ENCODE peak calls at places on chromosomes 4 and X, in six cellular contexts. T, C, B, S, L and E are unnamed samples.
A peak's percentile ranks its signal among the peaks of the same experiment; 100 is the strongest.

GRCh38 chrX:115584715-115585114 is 23.7 kb downstream of the PLS3 start:
- DNase-seq in L (peak; percentile 51), S (no peak), B (no peak), T (no peak), C (no peak), E (peak; percentile 74)

GRCh38 chr4:42280327-42281095 is 116.8 kb upstream of the SHISA3 start:
- DNase-seq in L (peak; percentile 48), C (peak; percentile 39), S (peak; percentile 35), T (peak; percentile 50), B (peak; percentile 58), E (peak; percentile 63)

GRCh38 chr4:78136109-78137081 is 79.3 kb downstream of the FRAS1 start:
- DNase-seq in B (no peak), S (no peak), L (no peak), C (no peak), T (no peak), E (no peak)

GRCh38 chr4:176443117-176443516 is 123.4 kb downstream of the SPCS3 start:
- DNase-seq in B (no peak), L (peak; percentile 89), S (peak; percentile 56), C (no peak), T (no peak), E (peak; percentile 92)

GRCh38 chr4:180665994-180666818 is 1577.0 kb upstream of the TENM3 start:
- DNase-seq in B (peak; percentile 42), C (peak; percentile 86), L (peak; percentile 53), T (peak; percentile 73), S (peak; percentile 76), E (peak; percentile 66)

GRCh38 chr4:138967313-138967712 is 48.3 kb upstream of the NOCT start:
- DNase-seq in L (no peak), T (no peak), S (no peak), B (no peak), C (no peak), E (no peak)

GRCh38 chr4:22019676-22020075 is 71.1 kb upstream of the KCNIP4 start:
- DNase-seq in L (peak; percentile 7), B (no peak), C (no peak), T (no peak), S (no peak), E (peak; percentile 80)

GRCh38 chrX:9341305-9342201 is 123.3 kb upstream of the TBL1X start:
- DNase-seq in L (peak; percentile 59), B (peak; percentile 63), T (peak; percentile 82), C (peak; percentile 47), S (no peak), E (peak; percentile 62)

GRCh38 chrX:151713859-151714258 is 2.0 kb upstream of the FATE1 start:
- DNase-seq in L (peak; percentile 47), T (peak; percentile 25), B (peak; percentile 48), C (peak; percentile 52), S (peak; percentile 2), E (peak; percentile 22)

GRCh38 chr4:136562842-136563241 is 969.5 kb downstream of the PCDH18 start:
- DNase-seq in L (no peak), T (no peak), B (no peak), S (no peak), C (no peak), E (peak; percentile 1)

GRCh38 chr4:140595065-140595464 is 26.3 kb upstream of the UCP1 start:
- DNase-seq in L (peak; percentile 61), S (peak; percentile 37), B (no peak), T (peak; percentile 80), C (peak; percentile 23), E (peak; percentile 37)

GRCh38 chr4:6324999-6325790 is 55.5 kb downstream of the WFS1 start:
- DNase-seq in L (peak; percentile 73), B (no peak), S (no peak), C (peak; percentile 50), T (no peak), E (peak; percentile 79)

GRCh38 chrX:20300822-20301221 is 34.1 kb upstream of the RPS6KA3 start:
- DNase-seq in L (no peak), S (no peak), T (no peak), C (peak; percentile 7), B (no peak), E (no peak)

GRCh38 chr4:20698382-20698781 is 1.9 kb upstream of the PACRGL start:
- DNase-seq in B (no peak), L (no peak), S (no peak), C (no peak), T (no peak), E (peak; percentile 57)

GRCh38 chr4:137310593-137311490 is 221.5 kb downstream of the PCDH18 start:
- DNase-seq in C (no peak), B (peak; percentile 3), L (peak; percentile 36), T (no peak), S (no peak), E (peak; percentile 85)

GRCh38 chr4:153785830-153786721 is 2.8 kb downstream of the SFRP2 start:
- DNase-seq in S (peak; percentile 26), T (peak; percentile 39), B (peak; percentile 34), L (peak; percentile 53), C (peak; percentile 70), E (peak; percentile 65)

GRCh38 chr4:48334900-48335384 is 6.4 kb upstream of the SLAIN2 start:
- DNase-seq in S (no peak), T (no peak), B (no peak), L (peak; percentile 28), C (no peak), E (no peak)

GRCh38 chr4:79298027-79298426 is 27.8 kb downstream of the NAA11 start:
- DNase-seq in L (no peak), T (no peak), S (no peak), C (no peak), B (no peak), E (no peak)

GRCh38 chr4:58209576-58209975 is 1099.4 kb upstream of the IGFBP7 start:
- DNase-seq in B (no peak), L (no peak), T (no peak), S (no peak), C (peak; percentile 62), E (no peak)

GRCh38 chr4:138259801-138260200 is 17.7 kb upstream of the SLC7A11 start:
- DNase-seq in C (no peak), B (no peak), S (peak; percentile 21), T (no peak), L (peak; percentile 65), E (peak; percentile 67)

GRCh38 chr4:53192017-53192416 is 173.8 kb downstream of the SCFD2 start:
- DNase-seq in B (no peak), S (no peak), L (no peak), C (no peak), T (no peak), E (no peak)

GRCh38 chr4:27791640-27792039 is 931.0 kb downstream of the STIM2 start:
- DNase-seq in T (no peak), B (no peak), S (no peak), C (no peak), L (peak; percentile 80), E (peak; percentile 4)

GRCh38 chrX:131288738-131289511 is at the start of gene IGSF1:
- DNase-seq in C (peak; percentile 74), S (no peak), B (peak; percentile 65), L (no peak), T (peak; percentile 49), E (peak; percentile 13)

GRCh38 chr4:53654300-53654758 is 63.0 kb upstream of the LNX1 start:
- DNase-seq in L (peak; percentile 55), S (no peak), T (no peak), B (no peak), C (no peak), E (peak; percentile 79)

GRCh38 chr4:98516441-98517323 is 141.7 kb downstream of the TSPAN5 start:
- DNase-seq in S (no peak), L (no peak), C (no peak), T (no peak), B (no peak), E (peak; percentile 48)

GRCh38 chr4:114780205-114780604 is 181.6 kb downstream of the UGT8 start:
- DNase-seq in S (peak; percentile 24), C (peak; percentile 68), L (peak; percentile 36), B (peak; percentile 1), T (peak; percentile 9), E (peak; percentile 52)

GRCh38 chrX:40012800-40013682 is 84.7 kb downstream of the BCOR start:
- DNase-seq in S (no peak), C (peak; percentile 51), T (peak; percentile 80), B (no peak), L (peak; percentile 79), E (peak; percentile 78)

GRCh38 chrX:153342762-153343558 is 9.0 kb downstream of the ZNF275 start:
- DNase-seq in T (no peak), C (no peak), L (no peak), S (no peak), B (no peak), E (no peak)

GRCh38 chr4:102687373-102687981 is 73.3 kb downstream of the MANBA start:
- DNase-seq in T (peak; percentile 22), S (peak; percentile 38), C (no peak), B (no peak), L (peak; percentile 76), E (peak; percentile 55)

DNA sequence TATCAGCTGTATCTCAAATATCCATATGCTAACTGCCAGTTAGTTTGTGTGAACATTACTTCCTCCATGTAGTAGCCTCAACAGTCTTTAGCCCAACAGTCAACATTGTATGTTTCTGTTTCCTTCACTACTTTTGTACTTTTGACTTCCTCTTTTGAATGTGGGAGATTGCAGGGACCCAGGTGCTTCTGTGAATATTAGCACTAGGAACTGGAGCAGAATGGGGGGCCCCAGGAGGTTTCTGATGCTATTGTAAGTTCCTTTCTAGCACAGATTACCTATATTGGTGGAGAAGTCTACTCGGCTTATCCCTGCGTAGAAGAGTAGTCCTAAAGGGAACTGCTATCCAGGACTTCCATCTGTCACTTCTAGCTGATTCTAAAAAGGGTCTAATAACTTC is 2.3 kb downstream of the PLAC8 start:
- DNase-seq in C (no peak), L (no peak), S (no peak), T (peak; percentile 28), B (no peak), E (no peak)
- TF ChIP-seq EZH2phosphoT487 in C (no peak), L (no peak), S (no peak), T (no peak), B (no peak), E (no peak)

DNA sequence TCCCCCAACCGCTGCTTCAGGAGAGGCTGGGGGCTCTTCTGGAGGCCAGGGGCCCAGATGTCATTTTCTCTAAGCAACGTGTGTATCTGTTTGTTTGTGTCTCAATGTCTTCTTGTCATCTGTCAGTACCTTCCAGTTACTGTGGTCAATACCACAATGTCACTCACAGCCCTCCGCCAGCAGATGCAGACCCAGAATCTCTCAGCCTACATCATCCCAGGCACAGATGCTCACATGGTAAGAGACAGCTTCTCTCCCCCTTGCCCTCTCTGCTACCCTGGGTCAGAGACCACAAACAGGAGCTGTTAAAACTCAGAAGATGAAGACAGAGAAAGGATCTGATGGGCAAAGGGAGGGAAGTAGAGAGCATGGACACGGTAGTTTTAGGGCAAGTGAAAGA is 5.1 kb downstream of the XPNPEP2 start:
- DNase-seq in C (no peak), T (no peak), B (no peak), S (no peak), L (no peak), E (no peak)
- H3K9ac ChIP-seq in C (no peak overlapping the region), T (no peak overlapping the region), B (no peak overlapping the region), S (no peak overlapping the region), L (no peak overlapping the region), E (no peak overlapping the region)

DNA sequence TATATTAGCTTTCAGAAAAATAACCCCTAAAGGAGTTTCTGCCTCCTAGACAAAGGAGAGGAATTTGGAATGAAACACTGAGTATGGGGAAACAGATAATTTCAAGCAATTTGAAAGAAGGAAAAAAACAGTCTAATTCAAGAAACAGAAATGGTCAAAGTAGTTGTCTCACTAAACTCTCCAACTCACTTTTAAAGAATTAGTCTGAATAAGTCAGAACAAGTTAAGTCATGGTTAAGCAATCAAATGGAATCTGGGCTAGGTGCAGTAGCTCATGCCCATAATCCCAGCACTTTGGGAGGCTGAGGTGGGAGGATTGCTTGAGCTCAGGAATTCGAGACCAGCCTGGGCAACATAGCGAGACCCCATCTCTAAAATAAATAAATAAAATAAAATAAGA is 95.7 kb upstream of the GRIA3 start:
- DNase-seq in S (no peak), C (no peak), T (no peak), B (no peak), L (no peak), E (peak; percentile 60)
- TF ChIP-seq EZH2phosphoT487 in S (no peak), C (no peak), T (no peak), B (no peak), L (no peak), E (no peak)

GRCh38 chrX:141301017-141301416 is 58.7 kb upstream of the SPANXC start:
- DNase-seq in C (no peak), L (peak; percentile 17), S (no peak), B (no peak), T (no peak), E (no peak)
- H3K9ac ChIP-seq in C (no peak overlapping the region), L (no peak overlapping the region), S (no peak overlapping the region), B (no peak overlapping the region), T (no peak overlapping the region), E (no peak overlapping the region)